ENCODE peak calls at places on chromosomes 2 and 18, in six cellular contexts. H is ovary, M is mesothelial cell of epicardium, U is IMR-90, K is testis, R is transverse colon. A is an unnamed sample.

GRCh38 chr18:4750392-4751346 is 295.6 kb upstream of the DLGAP1 start:
- DNase-seq in H (no peak), M (no peak), U (no peak), K (no peak), R (no peak), A (no peak)

GRCh38 chr18:63578357-63578958 is 8.7 kb upstream of the SERPINB13 start:
- DNase-seq in H (no peak), M (peak; percentile 52), U (peak; percentile 36), K (peak; percentile 61), R (no peak), A (no peak)

GRCh38 chr2:20568501-20569463 is 82.1 kb downstream of the HS1BP3 start:
- DNase-seq in H (no peak), M (no peak), U (no peak), K (no peak), R (no peak), A (no peak)

GRCh38 chr2:65055427-65056214 is 595 bp upstream of the CEP68 start:
- DNase-seq in H (no peak), M (no peak), U (no peak), K (no peak), R (peak; percentile 77), A (no peak)

GRCh38 chr2:172465417-172466334 is 38.3 kb downstream of the ITGA6 start:
- DNase-seq in H (peak; percentile 85), M (peak; percentile 67), U (peak; percentile 89), K (peak; percentile 87), R (peak; percentile 83), A (no peak)

GRCh38 chr2:137964066-137964858 is at the start of gene HNMT:
- DNase-seq in H (peak; percentile 24), M (peak; percentile 39), U (peak; percentile 55), K (peak; percentile 66), R (peak; percentile 64), A (peak; percentile 44)

GRCh38 chr2:69959425-69959824 is 2.0 kb downstream of the ASPRV1 start:
- DNase-seq in H (no peak), M (no peak), U (no peak), K (no peak), R (no peak), A (peak; percentile 28)

GRCh38 chr18:54702687-54703086 is 111.6 kb downstream of the DYNAP start:
- DNase-seq in H (no peak), M (no peak), U (peak; percentile 34), K (no peak), R (no peak), A (no peak)

GRCh38 chr2:197705912-197706838 is 1.0 kb downstream of the MARS2 start:
- DNase-seq in H (no peak), M (no peak), U (peak; percentile 11), K (no peak), R (peak; percentile 45), A (no peak)

GRCh38 chr2:40431600-40431955 is 20.3 kb downstream of the SLC8A1 start:
- DNase-seq in H (no peak), M (no peak), U (peak; percentile 88), K (peak; percentile 25), R (no peak), A (peak; percentile 36)

GRCh38 chr2:54666741-54667639 is 56.5 kb upstream of the EML6 start:
- DNase-seq in H (peak; percentile 73), M (no peak), U (peak; percentile 23), K (no peak), R (no peak), A (no peak)

GRCh38 chr18:78722959-78723706 is 256.5 kb upstream of the SALL3 start:
- DNase-seq in H (no peak), M (no peak), U (no peak), K (no peak), R (no peak), A (peak; percentile 11)

GRCh38 chr18:76471593-76471992 is 23.4 kb downstream of the ZNF516 start:
- DNase-seq in H (no peak), M (no peak), U (no peak), K (no peak), R (no peak), A (no peak)

GRCh38 chr2:64342195-64343099 is 111.5 kb upstream of the LGALSL start:
- DNase-seq in H (no peak), M (no peak), U (no peak), K (no peak), R (no peak), A (no peak)

GRCh38 chr2:209253544-209253943 is 170.3 kb upstream of the MAP2 start:
- DNase-seq in H (no peak), M (no peak), U (no peak), K (no peak), R (no peak), A (no peak)

GRCh38 chr2:30459140-30459539 is 12.1 kb downstream of the LCLAT1 start:
- DNase-seq in H (no peak), M (no peak), U (no peak), K (no peak), R (no peak), A (no peak)

GRCh38 chr2:83686863-83687262 is 772.2 kb downstream of the SUCLG1 start:
- DNase-seq in H (no peak), M (no peak), U (no peak), K (no peak), R (no peak), A (no peak)

GRCh38 chr2:29518010-29518409 is 402.8 kb downstream of the CLIP4 start:
- DNase-seq in H (no peak), M (no peak), U (peak; percentile 71), K (no peak), R (no peak), A (no peak)

GRCh38 chr2:232162191-232162590 is 200.7 kb downstream of the DIS3L2 start:
- DNase-seq in H (no peak), M (no peak), U (peak; percentile 39), K (no peak), R (no peak), A (no peak)

GRCh38 chr18:48785686-48786470 is 164.9 kb downstream of the SMAD7 start:
- DNase-seq in H (no peak), M (no peak), U (no peak), K (no peak), R (no peak), A (peak; percentile 19)

GRCh38 chr2:47402555-47402804 is 476 bp upstream of the MSH2 start:
- DNase-seq in H (no peak), M (no peak), U (peak; percentile 45), K (no peak), R (no peak), A (no peak)

GRCh38 chr18:46097853-46098615 is at the start of gene ATP5F1A:
- DNase-seq in H (peak; percentile 83), M (peak; percentile 68), U (peak; percentile 77), K (peak; percentile 95), R (peak; percentile 90), A (peak; percentile 94)

GRCh38 chr18:48814490-48815181 is 136.1 kb downstream of the SMAD7 start:
- DNase-seq in H (peak; percentile 1), M (peak; percentile 14), U (peak; percentile 47), K (peak; percentile 5), R (peak; percentile 3), A (peak; percentile 18)

GRCh38 chr18:61748024-61748423 is 144.8 kb downstream of the RNF152 start:
- DNase-seq in H (no peak), M (no peak), U (no peak), K (no peak), R (no peak), A (no peak)

GRCh38 chr2:186733414-186733813 is 39.6 kb downstream of the FAM171B start:
- DNase-seq in H (no peak), M (no peak), U (no peak), K (no peak), R (no peak), A (no peak)

GRCh38 chr18:62402342-62402948 is 77.3 kb downstream of the TNFRSF11A start:
- DNase-seq in H (no peak), M (no peak), U (no peak), K (no peak), R (no peak), A (no peak)

GRCh38 chr2:135066710-135067109 is 14.6 kb downstream of the RAB3GAP1 start:
- DNase-seq in H (no peak), M (no peak), U (peak; percentile 41), K (no peak), R (no peak), A (no peak)

DNA sequence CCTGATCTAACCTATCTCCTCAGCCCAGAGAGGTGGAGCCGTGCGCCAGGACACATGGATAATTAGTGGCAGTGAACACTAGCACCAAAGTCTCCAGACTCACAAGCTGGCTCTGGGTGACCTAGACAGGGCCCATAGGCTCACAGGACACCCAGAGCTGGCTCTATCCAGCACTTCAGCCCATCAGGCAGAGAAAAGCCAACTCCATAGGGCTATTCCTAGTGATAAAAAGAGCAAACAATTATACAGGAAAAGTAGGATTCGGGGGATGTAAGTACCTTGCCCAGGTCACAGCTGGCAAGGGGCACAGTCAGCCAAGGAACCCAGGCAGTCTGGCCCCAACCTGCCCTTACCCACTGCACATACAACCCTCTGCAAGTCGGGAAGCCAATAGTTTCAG is 178.6 kb downstream of the TNS1 start:
- DNase-seq in H (no peak), M (no peak), U (no peak), K (no peak), R (no peak), A (no peak)
- TF ChIP-seq CTCF in H (no peak), M (no peak), U (no peak), K (no peak), R (no peak), A (no peak)

GRCh38 chr2:199602271-199602895 is 144.6 kb upstream of the SATB2 start:
- DNase-seq in H (no peak), M (no peak), U (no peak), K (peak; percentile 26), R (peak; percentile 13), A (no peak)
- TF ChIP-seq CTCF in H (no peak), M (no peak), U (no peak), K (peak; percentile 7), R (no peak), A (no peak)

GRCh38 chr2:112462178-112462577 is 19.8 kb upstream of the TTL start:
- DNase-seq in H (no peak), M (no peak), U (no peak), K (no peak), R (no peak), A (no peak)

GRCh38 chr2:112463256-112463655 is 18.7 kb upstream of the TTL start:
- DNase-seq in H (no peak), M (no peak), U (no peak), K (no peak), R (no peak), A (no peak)

GRCh38 chr2:112465373-112465772 is 16.6 kb upstream of the TTL start:
- DNase-seq in H (no peak), M (no peak), U (peak; percentile 17), K (no peak), R (no peak), A (no peak)
- TF ChIP-seq CTCF in H (no peak), M (no peak), U (peak; percentile 35), K (no peak), R (no peak), A (no peak)

DNA sequence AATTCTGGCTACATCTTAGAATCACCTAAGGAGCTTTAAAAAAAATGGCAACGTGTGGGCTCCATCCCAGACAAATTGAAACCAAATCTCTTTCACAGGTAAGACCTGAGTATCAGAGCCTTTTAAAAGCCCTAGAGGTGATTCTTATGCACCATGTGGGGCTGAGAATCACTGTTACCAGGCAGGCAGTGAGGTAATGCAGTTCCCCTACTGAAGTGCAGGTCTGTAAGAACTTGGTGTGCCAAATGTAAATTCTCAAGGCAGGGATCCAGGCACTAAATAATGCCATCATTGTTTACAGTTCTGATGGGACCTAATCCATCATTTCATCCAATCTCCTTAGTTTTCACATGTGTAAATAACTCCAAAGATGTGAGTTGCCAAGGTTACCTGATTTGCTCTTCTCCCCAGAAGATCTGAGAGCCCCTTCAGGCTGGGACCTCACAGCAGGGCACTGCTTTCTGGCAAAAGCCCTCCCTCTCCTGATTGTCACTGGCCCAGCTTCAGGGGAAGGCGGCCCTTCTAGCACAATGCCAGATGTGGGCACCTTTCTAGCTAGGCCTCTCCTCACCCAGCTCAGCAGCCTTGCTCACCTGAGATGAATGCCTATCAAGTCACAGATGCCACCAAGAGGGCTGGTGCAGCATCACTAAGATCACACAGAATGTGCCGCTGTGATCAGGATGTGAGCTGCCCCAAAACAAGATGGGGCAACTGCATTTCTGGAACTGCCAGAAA is 73.6 kb upstream of the RGPD5 start:
- DNase-seq in H (peak; percentile 0), M (peak; percentile 36), U (no peak), K (no peak), R (no peak), A (no peak)
- TF ChIP-seq CTCF in H (no peak), M (no peak), U (no peak), K (no peak), R (no peak), A (no peak)